ENCODE peak calls at places on chromosomes 3 and 15, in eight cellular contexts. One of them, this sample, is unnamed.

GRCh38 chr3:63912768-63913588 is 795 bp upstream of the SCAANT1 start:
- DNase-seq in uterus: peak; percentile 75
- DNase-seq in fibroblast of lung: peak; percentile 52
- DNase-seq in esophagus squamous epithelium: no peak
- DNase-seq in mucosa of descending colon: peak; percentile 76
- DNase-seq in osteoblast: peak; percentile 90
- DNase-seq in lower lobe of right lung: peak; percentile 82
- DNase-seq in sigmoid colon: peak; percentile 92
- DNase-seq in this sample: no peak

GRCh38 chr15:22845289-22845900 is 6.9 kb downstream of the NIPA2 start:
- DNase-seq in mucosa of descending colon: no peak
- DNase-seq in uterus: no peak
- DNase-seq in lower lobe of right lung: no peak
- DNase-seq in fibroblast of lung: peak; percentile 32
- DNase-seq in osteoblast: peak; percentile 74
- DNase-seq in sigmoid colon: no peak
- DNase-seq in esophagus squamous epithelium: no peak
- DNase-seq in this sample: no peak

GRCh38 chr15:80669599-80670273 is 25.4 kb upstream of the ABHD17C start:
- DNase-seq in mucosa of descending colon: no peak
- DNase-seq in lower lobe of right lung: no peak
- DNase-seq in uterus: no peak
- DNase-seq in fibroblast of lung: peak; percentile 33
- DNase-seq in osteoblast: no peak
- DNase-seq in sigmoid colon: no peak
- DNase-seq in esophagus squamous epithelium: no peak
- DNase-seq in this sample: peak; percentile 19

GRCh38 chr15:98649996-98650870 is 1.9 kb downstream of the IGF1R start:
- DNase-seq in mucosa of descending colon: peak; percentile 65
- DNase-seq in osteoblast: no peak
- DNase-seq in sigmoid colon: no peak
- DNase-seq in uterus: peak; percentile 41
- DNase-seq in lower lobe of right lung: peak; percentile 66
- DNase-seq in esophagus squamous epithelium: no peak
- DNase-seq in fibroblast of lung: peak; percentile 55
- DNase-seq in this sample: no peak

GRCh38 chr15:96273317-96274086 is 57.0 kb upstream of the NR2F2 start:
- DNase-seq in lower lobe of right lung: no peak
- DNase-seq in esophagus squamous epithelium: no peak
- DNase-seq in fibroblast of lung: peak; percentile 91
- DNase-seq in osteoblast: no peak
- DNase-seq in sigmoid colon: no peak
- DNase-seq in mucosa of descending colon: no peak
- DNase-seq in uterus: no peak
- DNase-seq in this sample: peak; percentile 98

GRCh38 chr15:63502137-63502801 is 2.1 kb upstream of the USP3 start:
- DNase-seq in uterus: peak; percentile 35
- DNase-seq in mucosa of descending colon: peak; percentile 63
- DNase-seq in lower lobe of right lung: peak; percentile 67
- DNase-seq in sigmoid colon: no peak
- DNase-seq in esophagus squamous epithelium: no peak
- DNase-seq in fibroblast of lung: peak; percentile 61
- DNase-seq in osteoblast: no peak
- DNase-seq in this sample: no peak

GRCh38 chr15:48861813-48862431 is 16.0 kb upstream of the EID1 start:
- DNase-seq in fibroblast of lung: peak; percentile 86
- DNase-seq in esophagus squamous epithelium: no peak
- DNase-seq in lower lobe of right lung: no peak
- DNase-seq in mucosa of descending colon: no peak
- DNase-seq in uterus: no peak
- DNase-seq in osteoblast: no peak
- DNase-seq in sigmoid colon: no peak
- DNase-seq in this sample: no peak

GRCh38 chr3:152444029-152444641 is 175.4 kb downstream of the MBNL1 start:
- DNase-seq in lower lobe of right lung: no peak
- DNase-seq in mucosa of descending colon: no peak
- DNase-seq in esophagus squamous epithelium: no peak
- DNase-seq in fibroblast of lung: peak; percentile 85
- DNase-seq in uterus: no peak
- DNase-seq in sigmoid colon: no peak
- DNase-seq in osteoblast: peak; percentile 35
- DNase-seq in this sample: peak; percentile 21

GRCh38 chr3:112464264-112464663 is 35.0 kb downstream of the BTLA start:
- DNase-seq in osteoblast: no peak
- DNase-seq in mucosa of descending colon: no peak
- DNase-seq in lower lobe of right lung: no peak
- DNase-seq in sigmoid colon: no peak
- DNase-seq in uterus: no peak
- DNase-seq in esophagus squamous epithelium: no peak
- DNase-seq in fibroblast of lung: no peak
- DNase-seq in this sample: no peak

GRCh38 chr15:58521293-58521991 is 89.7 kb downstream of the LIPC start:
- DNase-seq in esophagus squamous epithelium: no peak
- DNase-seq in sigmoid colon: no peak
- DNase-seq in fibroblast of lung: peak; percentile 51
- DNase-seq in osteoblast: no peak
- DNase-seq in uterus: peak; percentile 28
- DNase-seq in lower lobe of right lung: peak; percentile 77
- DNase-seq in mucosa of descending colon: no peak
- DNase-seq in this sample: no peak

GRCh38 chr3:17336291-17336690 is 406.1 kb downstream of the TBC1D5 start:
- DNase-seq in osteoblast: no peak
- DNase-seq in mucosa of descending colon: no peak
- DNase-seq in uterus: no peak
- DNase-seq in fibroblast of lung: peak; percentile 28
- DNase-seq in esophagus squamous epithelium: no peak
- DNase-seq in lower lobe of right lung: no peak
- DNase-seq in sigmoid colon: no peak
- DNase-seq in this sample: no peak

GRCh38 chr3:172646439-172647015 is 64.3 kb downstream of the NCEH1 start:
- DNase-seq in lower lobe of right lung: no peak
- DNase-seq in uterus: no peak
- DNase-seq in fibroblast of lung: peak; percentile 75
- DNase-seq in osteoblast: peak; percentile 9
- DNase-seq in esophagus squamous epithelium: no peak
- DNase-seq in mucosa of descending colon: no peak
- DNase-seq in sigmoid colon: no peak
- DNase-seq in this sample: no peak

GRCh38 chr3:45759851-45760250 is 36.5 kb downstream of the SLC6A20 start:
- DNase-seq in osteoblast: no peak
- DNase-seq in sigmoid colon: no peak
- DNase-seq in mucosa of descending colon: no peak
- DNase-seq in esophagus squamous epithelium: no peak
- DNase-seq in fibroblast of lung: no peak
- DNase-seq in uterus: no peak
- DNase-seq in lower lobe of right lung: no peak
- DNase-seq in this sample: no peak

GRCh38 chr3:66386011-66386924 is 114.6 kb downstream of the LRIG1 start:
- DNase-seq in fibroblast of lung: no peak
- DNase-seq in uterus: no peak
- DNase-seq in sigmoid colon: no peak
- DNase-seq in osteoblast: no peak
- DNase-seq in lower lobe of right lung: no peak
- DNase-seq in mucosa of descending colon: no peak
- DNase-seq in esophagus squamous epithelium: no peak
- DNase-seq in this sample: no peak

GRCh38 chr3:185874119-185874518 is 49.3 kb upstream of the IGF2BP2 start:
- DNase-seq in uterus: no peak
- DNase-seq in osteoblast: no peak
- DNase-seq in sigmoid colon: no peak
- DNase-seq in fibroblast of lung: no peak
- DNase-seq in esophagus squamous epithelium: no peak
- DNase-seq in mucosa of descending colon: no peak
- DNase-seq in lower lobe of right lung: no peak
- DNase-seq in this sample: no peak

GRCh38 chr15:85412956-85413854 is 32.8 kb downstream of the AKAP13 start:
- DNase-seq in fibroblast of lung: peak; percentile 81
- DNase-seq in lower lobe of right lung: peak; percentile 61
- DNase-seq in esophagus squamous epithelium: peak; percentile 10
- DNase-seq in sigmoid colon: peak; percentile 85
- DNase-seq in mucosa of descending colon: peak; percentile 49
- DNase-seq in osteoblast: peak; percentile 94
- DNase-seq in uterus: peak; percentile 63
- DNase-seq in this sample: no peak

GRCh38 chr15:77698481-77698880 is 65.8 kb upstream of the LINGO1 start:
- DNase-seq in sigmoid colon: no peak
- DNase-seq in fibroblast of lung: no peak
- DNase-seq in esophagus squamous epithelium: no peak
- DNase-seq in mucosa of descending colon: no peak
- DNase-seq in lower lobe of right lung: no peak
- DNase-seq in uterus: no peak
- DNase-seq in osteoblast: peak; percentile 63
- DNase-seq in this sample: no peak

DNA sequence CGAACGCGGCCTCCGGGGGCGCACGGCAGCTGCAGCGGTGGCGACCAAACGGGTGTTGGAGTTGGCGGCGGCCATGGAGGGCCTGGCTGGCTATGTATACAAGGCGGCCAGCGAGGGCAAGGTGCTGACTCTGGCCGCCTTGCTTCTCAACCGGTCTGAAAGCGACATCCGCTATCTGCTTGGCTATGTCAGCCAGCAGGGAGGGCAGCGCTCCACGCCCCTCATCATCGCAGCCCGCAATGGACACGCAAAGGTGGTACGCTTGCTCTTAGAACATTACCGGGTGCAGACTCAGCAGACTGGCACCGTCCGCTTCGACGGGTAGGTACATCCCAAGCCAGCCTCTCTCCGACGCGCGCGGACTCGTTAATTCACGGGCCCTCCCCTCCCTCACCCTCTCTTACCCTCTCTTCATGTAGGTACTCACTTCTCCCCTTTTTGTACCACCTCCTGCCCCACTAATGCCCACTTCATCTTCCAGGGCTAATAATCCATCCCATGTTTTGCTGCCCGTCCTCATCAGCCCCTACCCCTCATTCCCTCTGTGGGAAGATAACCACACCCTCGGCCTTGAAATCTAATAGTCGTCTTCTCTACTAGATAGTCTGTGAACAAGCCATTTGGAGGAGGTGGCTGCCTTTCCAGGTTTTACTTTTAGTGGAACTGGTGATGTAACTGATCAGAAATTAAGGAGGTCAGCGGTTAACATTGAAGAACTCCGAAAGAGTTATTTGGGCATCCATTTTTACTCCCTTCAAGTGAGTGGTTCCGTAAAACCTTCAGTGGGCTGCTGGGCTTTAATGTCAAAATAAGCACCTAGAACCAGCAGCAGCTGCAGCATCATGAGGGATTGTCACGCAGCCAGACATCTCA is 1.0 kb downstream of the FEM1B start:
- DNase-seq in fibroblast of lung: peak; percentile 51
- DNase-seq in uterus: peak; percentile 58
- DNase-seq in osteoblast: peak; percentile 55
- DNase-seq in esophagus squamous epithelium: no peak
- DNase-seq in lower lobe of right lung: no peak
- DNase-seq in mucosa of descending colon: no peak
- DNase-seq in sigmoid colon: no peak
- DNase-seq in this sample: no peak
- TF ChIP-seq CTCF in fibroblast of lung: peak; percentile 33
- TF ChIP-seq CTCF in uterus: no peak
- TF ChIP-seq CTCF in osteoblast: peak; percentile 37
- TF ChIP-seq CTCF in esophagus squamous epithelium: peak; percentile 31
- TF ChIP-seq CTCF in lower lobe of right lung: no peak
- TF ChIP-seq CTCF in mucosa of descending colon: peak; percentile 23
- TF ChIP-seq CTCF in sigmoid colon: peak; percentile 39
- TF ChIP-seq CTCF in this sample: peak; percentile 52

GRCh38 chr3:12911881-12912415 is 70.6 kb upstream of the RPL32 start:
- DNase-seq in lower lobe of right lung: no peak
- DNase-seq in sigmoid colon: no peak
- DNase-seq in esophagus squamous epithelium: no peak
- DNase-seq in osteoblast: no peak
- DNase-seq in mucosa of descending colon: no peak
- DNase-seq in fibroblast of lung: no peak
- DNase-seq in uterus: no peak
- DNase-seq in this sample: no peak

GRCh38 chr3:12914075-12914474 is 72.7 kb upstream of the RPL32 start:
- DNase-seq in lower lobe of right lung: no peak
- DNase-seq in sigmoid colon: no peak
- DNase-seq in esophagus squamous epithelium: no peak
- DNase-seq in osteoblast: no peak
- DNase-seq in mucosa of descending colon: no peak
- DNase-seq in uterus: no peak
- DNase-seq in fibroblast of lung: no peak
- DNase-seq in this sample: no peak

GRCh38 chr3:12918231-12918630 is 76.9 kb upstream of the RPL32 start:
- DNase-seq in lower lobe of right lung: no peak
- DNase-seq in esophagus squamous epithelium: no peak
- DNase-seq in fibroblast of lung: no peak
- DNase-seq in sigmoid colon: no peak
- DNase-seq in osteoblast: no peak
- DNase-seq in uterus: no peak
- DNase-seq in mucosa of descending colon: no peak
- DNase-seq in this sample: no peak

GRCh38 chr3:12919205-12919604 is 77.8 kb upstream of the RPL32 start:
- DNase-seq in fibroblast of lung: no peak
- DNase-seq in uterus: no peak
- DNase-seq in lower lobe of right lung: no peak
- DNase-seq in esophagus squamous epithelium: no peak
- DNase-seq in sigmoid colon: no peak
- DNase-seq in osteoblast: no peak
- DNase-seq in mucosa of descending colon: no peak
- DNase-seq in this sample: no peak

GRCh38 chr3:12916159-12916558 is 74.8 kb upstream of the RPL32 start:
- DNase-seq in fibroblast of lung: no peak
- DNase-seq in sigmoid colon: no peak
- DNase-seq in osteoblast: no peak
- DNase-seq in mucosa of descending colon: no peak
- DNase-seq in lower lobe of right lung: no peak
- DNase-seq in esophagus squamous epithelium: no peak
- DNase-seq in uterus: no peak
- DNase-seq in this sample: no peak
- H3K36me3 ChIP-seq in fibroblast of lung: peaks cover 5% of the 10 kb centered on the region
- H3K36me3 ChIP-seq in sigmoid colon: peaks cover 8% of the 10 kb centered on the region
- H3K36me3 ChIP-seq in osteoblast: peaks cover 22% of the 10 kb centered on the region
- H3K36me3 ChIP-seq in mucosa of descending colon: no peaks in the 10 kb centered on the region
- H3K36me3 ChIP-seq in lower lobe of right lung: peaks cover 99% of the 10 kb centered on the region
- H3K36me3 ChIP-seq in esophagus squamous epithelium: peaks cover 6% of the 10 kb centered on the region
- H3K36me3 ChIP-seq in uterus: no peaks in the 10 kb centered on the region
- H3K36me3 ChIP-seq in this sample: peaks cover 34% of the 10 kb centered on the region

GRCh38 chr3:53174346-53175250 is 13.6 kb downstream of the PRKCD start:
- DNase-seq in sigmoid colon: no peak
- DNase-seq in lower lobe of right lung: no peak
- DNase-seq in esophagus squamous epithelium: no peak
- DNase-seq in uterus: no peak
- DNase-seq in osteoblast: peak; percentile 69
- DNase-seq in mucosa of descending colon: no peak
- DNase-seq in fibroblast of lung: no peak
- DNase-seq in this sample: no peak
- TF ChIP-seq CTCF in sigmoid colon: no peak
- TF ChIP-seq CTCF in lower lobe of right lung: no peak
- TF ChIP-seq CTCF in esophagus squamous epithelium: no peak
- TF ChIP-seq CTCF in uterus: no peak
- TF ChIP-seq CTCF in osteoblast: no peak
- TF ChIP-seq CTCF in mucosa of descending colon: no peak
- TF ChIP-seq CTCF in fibroblast of lung: no peak
- TF ChIP-seq CTCF in this sample: no peak

DNA sequence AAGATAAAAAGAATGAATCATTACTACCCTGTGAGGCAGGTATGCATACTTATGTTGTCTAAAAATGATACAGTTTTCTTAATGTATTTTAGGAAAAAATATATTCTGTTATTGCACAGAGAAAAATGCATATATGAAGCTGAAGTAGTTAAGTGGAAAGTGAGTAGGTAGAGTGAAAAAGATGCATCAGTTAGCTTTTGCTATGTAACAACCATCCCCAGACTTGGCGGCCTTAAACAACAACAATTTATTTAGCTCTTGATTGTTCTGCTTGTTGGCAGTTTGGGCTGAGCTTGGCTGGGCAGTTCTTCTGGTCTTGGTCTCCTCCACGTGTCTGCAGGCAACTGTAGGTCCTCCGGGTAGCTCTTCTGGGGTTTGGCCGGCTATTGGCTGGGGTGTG is 45.7 kb downstream of the SLC6A6 start:
- DNase-seq in esophagus squamous epithelium: no peak
- DNase-seq in lower lobe of right lung: no peak
- DNase-seq in osteoblast: peak; percentile 19
- DNase-seq in fibroblast of lung: no peak
- DNase-seq in uterus: no peak
- DNase-seq in sigmoid colon: no peak
- DNase-seq in mucosa of descending colon: no peak
- DNase-seq in this sample: no peak
- H3K36me3 ChIP-seq in esophagus squamous epithelium: peaks cover 17% of the 10 kb centered on the region
- H3K36me3 ChIP-seq in lower lobe of right lung: peaks cover 94% of the 10 kb centered on the region
- H3K36me3 ChIP-seq in osteoblast: peaks cover 78% of the 10 kb centered on the region
- H3K36me3 ChIP-seq in fibroblast of lung: peaks cover 15% of the 10 kb centered on the region
- H3K36me3 ChIP-seq in uterus: no peaks in the 10 kb centered on the region
- H3K36me3 ChIP-seq in sigmoid colon: no peaks in the 10 kb centered on the region
- H3K36me3 ChIP-seq in mucosa of descending colon: no peaks in the 10 kb centered on the region
- H3K36me3 ChIP-seq in this sample: peaks cover 57% of the 10 kb centered on the region